ENCODE peak calls at places on chromosomes 13 and 19, in seven cellular contexts. F is GM23338, S is astrocyte of the cerebellum, Z is fibroblast of mammary gland, I is colonic mucosa, L is left ventricle myocardium inferior, H is body of pancreas. W is an unnamed sample.

GRCh38 chr19:5515737-5516136 is 52.0 kb downstream of the TINCR start:
- DNase-seq in H (no peak), L (no peak), Z (no peak), F (peak), I (no peak), S (no peak), W (no peak)

GRCh38 chr13:111973186-111974064 is 93.5 kb upstream of the SOX1 start:
- DNase-seq in H (no peak), Z (no peak), I (no peak), S (no peak), F (no peak), L (no peak), W (no peak)

GRCh38 chr13:65932587-65933239 is 1297.4 kb downstream of the PCDH9 start:
- DNase-seq in S (no peak), L (no peak), Z (peak), I (no peak), F (no peak), H (no peak), W (peak)

GRCh38 chr19:40908981-40909380 is 26.9 kb upstream of the CYP2A7 start:
- DNase-seq in H (peak), L (no peak), F (peak), S (no peak), Z (no peak), I (no peak), W (no peak)

GRCh38 chr13:77377016-77377415 is 50.1 kb upstream of the MYCBP2 start:
- DNase-seq in Z (no peak), L (no peak), F (no peak), S (no peak), H (no peak), I (no peak), W (no peak)

GRCh38 chr19:44499962-44500949 is at the start of gene ZNF180:
- DNase-seq in H (peak), L (peak), F (peak), Z (peak), S (peak), I (peak), W (peak)

GRCh38 chr13:85497652-85498051 is 301.6 kb downstream of the SLITRK6 start:
- DNase-seq in F (no peak), S (peak), I (no peak), L (no peak), Z (peak), H (no peak), W (peak)

GRCh38 chr19:10293637-10294367 is 4.0 kb downstream of the ICAM5 start:
- DNase-seq in L (no peak), Z (no peak), H (no peak), S (no peak), F (peak), I (no peak), W (no peak)

GRCh38 chr13:27266937-27267336 is 3.7 kb upstream of the RASL11A start:
- DNase-seq in I (no peak), H (no peak), F (no peak), L (no peak), Z (no peak), S (no peak), W (no peak)

GRCh38 chr19:36973844-36974195 is 57.7 kb downstream of the ZNF568 start:
- DNase-seq in H (no peak), I (no peak), S (no peak), F (no peak), L (no peak), Z (no peak), W (no peak)

GRCh38 chr13:33351324-33351723 is 65.8 kb upstream of the STARD13 start:
- DNase-seq in S (no peak), F (no peak), Z (peak), H (no peak), I (peak), L (no peak), W (peak)

GRCh38 chr13:33183431-33184130 is 102.0 kb downstream of the STARD13 start:
- DNase-seq in Z (peak), H (no peak), L (no peak), I (no peak), S (no peak), F (no peak), W (no peak)

GRCh38 chr19:34962281-34962944 is 1.6 kb downstream of the ZNF792 start:
- DNase-seq in S (no peak), L (no peak), I (peak), H (no peak), F (no peak), Z (no peak), W (peak)

GRCh38 chr19:18488403-18488723 is 33.5 kb downstream of the ELL start:
- DNase-seq in L (no peak), H (no peak), I (no peak), F (no peak), S (no peak), Z (no peak), W (peak)

GRCh38 chr13:95360464-95361097 is 59.3 kb upstream of the ABCC4 start:
- DNase-seq in F (no peak), L (no peak), Z (peak), I (no peak), H (no peak), S (no peak), W (no peak)

GRCh38 chr13:67554746-67555452 is 324.8 kb upstream of the PCDH9 start:
- DNase-seq in Z (peak), F (no peak), I (no peak), S (no peak), H (no peak), L (no peak), W (no peak)

GRCh38 chr13:50672025-50672424 is 171.5 kb downstream of the DLEU7 start:
- DNase-seq in F (no peak), H (peak), Z (no peak), I (no peak), S (no peak), L (no peak), W (no peak)

GRCh38 chr19:46766569-46767317 is 20.5 kb upstream of the STRN4 start:
- DNase-seq in S (no peak), L (peak), H (no peak), F (peak), I (peak), Z (no peak), W (peak)

GRCh38 chr19:49988433-49988832 is 27.5 kb upstream of the SIGLEC11 start:
- DNase-seq in L (no peak), I (no peak), Z (peak), H (no peak), S (no peak), F (no peak), W (no peak)

GRCh38 chr19:8580710-8581281 is 3.6 kb upstream of the MYO1F start:
- DNase-seq in Z (peak), S (peak), F (peak), I (peak), H (peak), L (peak), W (peak)

GRCh38 chr13:75792526-75793187 is 156.5 kb downstream of the LMO7 start:
- DNase-seq in L (no peak), H (no peak), I (no peak), S (no peak), Z (no peak), F (no peak), W (peak)

GRCh38 chr13:45063261-45063870 is 56.9 kb upstream of the GTF2F2 start:
- DNase-seq in Z (peak), S (peak), I (no peak), L (no peak), F (no peak), H (no peak), W (peak)

GRCh38 chr13:50481936-50482335 is 361.6 kb downstream of the DLEU7 start:
- DNase-seq in F (no peak), Z (no peak), H (no peak), S (no peak), L (no peak), I (no peak), W (no peak)

GRCh38 chr13:58852076-58852475 is 1220.5 kb downstream of the PCDH17 start:
- DNase-seq in I (no peak), Z (no peak), F (no peak), H (no peak), S (peak), L (no peak), W (no peak)

GRCh38 chr19:47483800-47484690 is at the start of gene KPTN:
- DNase-seq in H (peak), I (peak), S (peak), L (peak), Z (peak), F (peak), W (peak)

GRCh38 chr19:20660473-20660872 is 898 bp downstream of the ZNF626 start:
- DNase-seq in H (no peak), Z (no peak), F (peak), L (no peak), S (no peak), I (no peak), W (no peak)

GRCh38 chr13:59230484-59231264 is 933.1 kb downstream of the DIAPH3 start:
- DNase-seq in Z (no peak), S (no peak), H (no peak), I (no peak), L (no peak), F (no peak), W (no peak)

GRCh38 chr19:9828551-9829063 is 889 bp downstream of the UBL5 start:
- DNase-seq in Z (no peak), I (no peak), F (no peak), L (no peak), H (no peak), S (no peak), W (no peak)

GRCh38 chr13:104466016-104466415 is 1399.8 kb upstream of the SLC10A2 start:
- DNase-seq in Z (no peak), I (no peak), F (no peak), H (no peak), S (no peak), L (no peak), W (no peak)

GRCh38 chr19:296476-297225 is 5.4 kb upstream of the PLPP2 start:
- DNase-seq in I (no peak), Z (no peak), L (no peak), F (no peak), S (no peak), H (no peak), W (no peak)

GRCh38 chr13:54424344-54424743 is 1395.7 kb downstream of the OLFM4 start:
- DNase-seq in H (no peak), F (peak), L (no peak), Z (no peak), I (no peak), S (no peak), W (no peak)

GRCh38 chr13:110507678-110508381 is 53.7 kb downstream of the RAB20 start:
- DNase-seq in H (peak), Z (no peak), L (peak), F (no peak), I (peak), S (no peak), W (no peak)
- TF ChIP-seq CTCF in H (peak), Z (no peak), L (peak), F (no peak), I (peak), S (no peak), W (no peak)

GRCh38 chr13:22168437-22168836 is 497.6 kb downstream of the FGF9 start:
- DNase-seq in L (no peak), S (no peak), Z (no peak), H (no peak), I (no peak), F (no peak), W (no peak)

GRCh38 chr13:22161871-22162270 is 491.0 kb downstream of the FGF9 start:
- DNase-seq in H (no peak), L (no peak), I (no peak), S (no peak), F (no peak), Z (no peak), W (no peak)

DNA sequence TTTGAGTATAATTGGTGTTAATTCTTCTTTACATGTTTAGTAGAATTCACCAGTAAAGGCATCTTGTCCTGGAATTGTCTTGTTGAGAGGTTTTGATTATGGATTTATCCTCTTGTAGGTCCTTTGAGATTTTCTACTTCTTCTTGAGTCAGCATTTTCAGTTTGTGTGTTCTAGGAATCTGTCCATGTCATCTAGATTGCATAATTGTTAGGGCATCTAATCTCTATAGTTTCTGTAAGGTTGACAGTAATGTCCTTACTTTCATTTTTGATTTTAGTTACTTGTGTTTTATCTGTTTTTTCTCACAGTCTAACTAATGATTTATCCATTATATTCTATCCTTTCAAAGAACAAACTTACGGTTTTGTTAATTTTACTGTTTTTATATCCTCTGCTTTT is 492.0 kb downstream of the FGF9 start:
- DNase-seq in L (no peak), S (no peak), F (no peak), Z (no peak), H (no peak), I (no peak), W (no peak)
- H3K4me3 ChIP-seq in L (no peak), S (no peak), F (no peak), Z (no peak), H (no peak), I (no peak), W (no peak)

DNA sequence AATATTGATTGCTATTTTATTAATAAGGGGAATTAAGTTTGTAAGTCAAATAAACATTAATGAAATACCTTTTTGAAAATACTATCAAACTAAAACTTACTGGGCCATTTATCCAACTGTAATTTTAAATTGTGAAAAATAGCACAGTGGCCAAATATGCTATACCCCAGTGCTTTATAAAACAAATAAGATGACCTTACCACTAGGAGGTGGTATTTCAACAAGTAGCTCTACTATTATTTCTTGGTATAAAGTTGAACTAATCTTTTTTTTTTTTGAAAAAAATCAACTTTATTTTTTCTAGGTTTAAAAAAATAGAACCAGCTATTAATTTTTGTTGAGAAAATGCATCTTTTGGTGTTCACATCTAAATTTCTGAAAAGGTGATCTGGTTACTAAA is 14.7 kb downstream of the LACC1 start:
- DNase-seq in L (no peak), I (no peak), H (no peak), S (no peak), Z (no peak), F (peak), W (no peak)
- TF ChIP-seq CTCF in L (peak), I (no peak), H (no peak), S (no peak), Z (peak), F (no peak), W (peak)

GRCh38 chr19:17236414-17236716 is 9.4 kb downstream of the NR2F6 start:
- DNase-seq in Z (no peak), L (no peak), I (peak), H (no peak), S (no peak), F (peak), W (no peak)
- H3K4me3 ChIP-seq in Z (no peak), L (peak), I (no peak), H (no peak), S (no peak), F (peak), W (peak)

GRCh38 chr13:113646376-113646775 is 11.6 kb downstream of the ATP4B start:
- DNase-seq in S (no peak), F (no peak), H (no peak), L (no peak), Z (no peak), I (peak), W (no peak)

GRCh38 chr13:113649212-113649611 is 8.8 kb downstream of the ATP4B start:
- DNase-seq in F (peak), L (peak), I (no peak), S (no peak), Z (no peak), H (no peak), W (no peak)

GRCh38 chr13:113647351-113648217 is 10.4 kb downstream of the ATP4B start:
- DNase-seq in Z (peak), S (no peak), L (peak), F (no peak), I (peak), H (peak), W (peak)

GRCh38 chr13:113646921-113647340 is 11.1 kb downstream of the ATP4B start:
- DNase-seq in S (no peak), L (peak), H (no peak), I (no peak), F (no peak), Z (no peak), W (no peak)

DNA sequence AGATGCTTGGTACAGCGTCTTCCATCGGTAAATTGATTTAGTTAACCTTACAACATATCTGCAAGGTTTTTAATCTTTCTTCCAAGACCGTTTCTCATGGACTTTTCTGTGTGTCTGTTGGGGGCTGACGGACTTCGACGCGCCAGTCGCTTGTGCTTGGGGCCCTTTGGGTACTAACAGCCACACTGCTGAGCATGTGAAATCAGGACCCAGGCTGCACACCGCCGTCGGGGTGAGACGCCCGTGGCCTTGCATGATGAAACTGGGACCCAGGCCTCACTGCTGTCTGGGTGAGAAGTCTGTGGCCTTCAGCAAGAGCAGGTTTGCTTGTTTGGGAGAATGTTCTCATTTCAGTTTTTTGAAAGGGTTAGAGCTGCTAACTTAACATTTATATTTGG is 9.8 kb downstream of the ATP4B start:
- DNase-seq in I (no peak), H (no peak), Z (no peak), S (no peak), L (peak), F (no peak), W (no peak)
- TF ChIP-seq CTCF in I (no peak), H (no peak), Z (no peak), S (no peak), L (no peak), F (no peak), W (no peak)

DNA sequence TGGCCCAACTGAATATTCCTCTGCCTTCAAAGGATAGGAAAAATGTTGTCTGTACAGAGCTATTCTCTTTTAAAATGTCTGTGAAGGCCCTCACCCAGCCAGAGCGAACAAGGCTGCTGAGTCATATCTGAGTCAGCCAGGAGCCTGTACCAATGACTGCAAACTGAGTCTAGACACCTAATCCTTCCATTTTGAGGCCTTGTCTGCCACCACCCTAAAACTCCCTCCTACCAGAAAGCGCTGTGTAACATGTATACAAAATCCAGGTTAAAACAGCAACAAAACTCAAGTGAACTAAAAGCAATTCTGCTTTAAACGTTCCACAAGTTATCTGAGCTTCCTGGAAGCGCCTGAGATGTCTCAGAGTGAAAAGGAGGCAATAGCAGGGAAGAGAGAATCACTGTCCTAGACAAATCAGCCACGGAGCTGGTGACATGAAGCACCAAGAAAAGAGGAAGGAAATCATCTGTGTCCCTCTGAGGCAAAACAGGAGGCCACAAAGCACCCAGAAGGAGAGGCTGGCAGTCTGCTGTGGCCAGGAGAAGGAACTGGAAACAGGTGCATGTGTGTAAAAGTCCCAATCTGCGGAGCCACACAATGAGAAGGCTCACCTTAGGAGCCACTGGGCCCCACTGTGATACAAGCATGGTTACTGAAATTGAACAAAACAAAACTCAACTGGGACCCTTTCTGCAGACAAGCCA is 10.2 kb downstream of the DHRS12 start:
- DNase-seq in Z (peak), L (no peak), H (peak), S (peak), F (no peak), I (no peak), W (peak)
- H3K4me3 ChIP-seq in Z (no peak), L (no peak), H (no peak), S (no peak), F (no peak), I (no peak), W (no peak)

GRCh38 chr13:31056650-31057275 is 104.9 kb downstream of the HSPH1 start:
- DNase-seq in Z (peak), I (no peak), S (no peak), F (peak), H (no peak), L (no peak), W (peak)
- TF ChIP-seq CTCF in Z (peak), I (no peak), S (no peak), F (no peak), H (no peak), L (no peak), W (peak)

GRCh38 chr13:49305824-49306425 is 58.2 kb downstream of the CDADC1 start:
- DNase-seq in L (no peak), F (no peak), H (no peak), I (no peak), S (no peak), Z (no peak), W (no peak)
- H3K4me3 ChIP-seq in L (no peak), F (no peak), H (no peak), I (no peak), S (no peak), Z (no peak), W (no peak)

GRCh38 chr19:43305642-43306041 is 36.3 kb upstream of the PSG9 start:
- DNase-seq in S (no peak), F (peak), H (no peak), L (no peak), Z (no peak), I (no peak), W (no peak)
- TF ChIP-seq CTCF in S (no peak), F (peak), H (no peak), L (no peak), Z (no peak), I (no peak), W (peak)